ENCODE peak calls at places on chromosomes 3 and 15, in four cellular contexts. One of them, this sample, is unnamed.

GRCh38 chr3:35908366-35909232 is 269.3 kb downstream of the ARPP21 start:
- DNase-seq in H1: peak
- DNase-seq in HepG2: peak
- DNase-seq in K562: peak
- DNase-seq in this sample: peak

GRCh38 chr15:91258436-91258779 is 158.4 kb downstream of the SV2B start:
- DNase-seq in K562: no peak
- DNase-seq in HepG2: no peak
- DNase-seq in H1: no peak
- DNase-seq in this sample: peak

GRCh38 chr15:87681054-87681453 is 575.5 kb downstream of the NTRK3 start:
- DNase-seq in HepG2: no peak
- DNase-seq in H1: no peak
- DNase-seq in K562: no peak
- DNase-seq in this sample: no peak

GRCh38 chr15:90402230-90402629 is 14.2 kb downstream of the IQGAP1 start:
- DNase-seq in HepG2: peak
- DNase-seq in K562: no peak
- DNase-seq in H1: no peak
- DNase-seq in this sample: no peak

GRCh38 chr3:20488101-20488500 is 302.1 kb upstream of the SGO1 start:
- DNase-seq in H1: no peak
- DNase-seq in HepG2: no peak
- DNase-seq in K562: no peak
- DNase-seq in this sample: no peak

GRCh38 chr15:56339594-56339993 is 25.6 kb upstream of the TEX9 start:
- DNase-seq in K562: no peak
- DNase-seq in H1: no peak
- DNase-seq in HepG2: no peak
- DNase-seq in this sample: no peak

GRCh38 chr3:51340311-51340829 is 44.7 kb upstream of the MANF start:
- DNase-seq in H1: peak
- DNase-seq in HepG2: peak
- DNase-seq in K562: no peak
- DNase-seq in this sample: peak

GRCh38 chr3:39810647-39811161 is 1.3 kb downstream of the MYRIP start:
- DNase-seq in K562: no peak
- DNase-seq in HepG2: no peak
- DNase-seq in H1: no peak
- DNase-seq in this sample: no peak

GRCh38 chr15:68316061-68316804 is 38.7 kb downstream of the FEM1B start:
- DNase-seq in HepG2: no peak
- DNase-seq in K562: peak
- DNase-seq in H1: peak
- DNase-seq in this sample: peak

GRCh38 chr15:66285462-66286280 is 7.7 kb upstream of the DIS3L start:
- DNase-seq in HepG2: no peak
- DNase-seq in K562: no peak
- DNase-seq in H1: no peak
- DNase-seq in this sample: no peak

GRCh38 chr3:138365991-138366759 is 17.8 kb downstream of the MRAS start:
- DNase-seq in K562: no peak
- DNase-seq in H1: no peak
- DNase-seq in HepG2: no peak
- DNase-seq in this sample: no peak

GRCh38 chr3:49313902-49314676 is 25.8 kb downstream of the USP4 start:
- DNase-seq in H1: no peak
- DNase-seq in HepG2: no peak
- DNase-seq in K562: no peak
- DNase-seq in this sample: no peak

GRCh38 chr3:169760479-169760878 is 4.4 kb downstream of the TERC start:
- DNase-seq in HepG2: no peak
- DNase-seq in H1: no peak
- DNase-seq in K562: peak
- DNase-seq in this sample: no peak

GRCh38 chr3:194140520-194141414 is 4.8 kb downstream of the HES1 start:
- DNase-seq in HepG2: peak
- DNase-seq in K562: peak
- DNase-seq in H1: peak
- DNase-seq in this sample: peak
- TF ChIP-seq RNF2 in HepG2: no peak
- TF ChIP-seq RNF2 in K562: peak
- TF ChIP-seq RNF2 in H1: no peak
- TF ChIP-seq RNF2 in this sample: no peak

GRCh38 chr3:11954312-11954934 is 49.8 kb upstream of the SYN2 start:
- DNase-seq in K562: no peak
- DNase-seq in HepG2: no peak
- DNase-seq in H1: no peak
- DNase-seq in this sample: no peak
- TF ChIP-seq RNF2 in K562: no peak
- TF ChIP-seq RNF2 in HepG2: no peak
- TF ChIP-seq RNF2 in H1: no peak
- TF ChIP-seq RNF2 in this sample: no peak

DNA sequence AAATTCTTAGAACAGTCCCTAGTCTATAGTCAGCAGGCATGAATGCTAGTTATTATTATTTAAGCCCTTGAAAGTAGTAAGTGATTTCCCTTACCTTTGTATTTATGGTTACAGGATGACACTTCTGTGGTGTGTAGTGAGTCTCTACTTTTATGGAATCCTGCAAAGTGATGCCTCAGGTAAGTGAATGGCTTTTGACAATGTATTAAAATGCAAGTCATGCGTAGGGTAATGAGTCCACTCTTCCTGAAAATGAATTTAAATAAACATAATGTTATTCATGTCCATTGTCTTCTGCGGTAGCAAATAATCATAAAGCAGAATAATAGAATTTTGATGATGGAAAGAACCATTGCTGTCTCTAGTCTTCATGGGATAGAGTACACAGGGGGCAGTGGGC is 50.3 kb downstream of the IL1RAP start:
- DNase-seq in H1: no peak
- DNase-seq in K562: no peak
- DNase-seq in HepG2: no peak
- DNase-seq in this sample: no peak
- TF ChIP-seq RNF2 in H1: no peak
- TF ChIP-seq RNF2 in K562: no peak
- TF ChIP-seq RNF2 in HepG2: no peak
- TF ChIP-seq RNF2 in this sample: no peak

DNA sequence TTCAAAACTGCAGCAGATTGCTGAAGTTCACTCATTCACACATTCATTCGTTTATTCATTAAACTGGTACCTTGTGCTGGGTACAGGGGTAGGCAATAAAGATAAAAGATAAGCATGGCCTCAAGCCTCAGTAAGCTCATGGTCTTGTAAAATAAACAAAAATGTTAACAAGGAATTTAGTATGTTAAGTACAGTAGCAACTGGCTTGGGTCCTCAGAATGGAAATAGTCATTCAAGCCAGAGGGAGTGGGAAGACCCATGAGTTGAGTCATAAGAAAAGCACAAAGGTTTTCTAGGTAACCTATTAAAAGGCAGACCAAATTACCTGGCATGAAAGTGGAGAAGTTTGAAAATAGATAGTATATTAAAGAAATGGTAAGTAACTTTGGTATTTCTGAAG is 163.3 kb downstream of the CDIN1 start:
- DNase-seq in H1: no peak
- DNase-seq in HepG2: no peak
- DNase-seq in K562: no peak
- DNase-seq in this sample: no peak
- TF ChIP-seq RNF2 in H1: no peak
- TF ChIP-seq RNF2 in HepG2: no peak
- TF ChIP-seq RNF2 in K562: no peak
- TF ChIP-seq RNF2 in this sample: no peak

GRCh38 chr3:194176274-194176991 is 40.5 kb downstream of the HES1 start:
- DNase-seq in K562: no peak
- DNase-seq in H1: peak
- DNase-seq in HepG2: no peak
- DNase-seq in this sample: no peak
- TF ChIP-seq RNF2 in K562: no peak
- TF ChIP-seq RNF2 in H1: no peak
- TF ChIP-seq RNF2 in HepG2: no peak
- TF ChIP-seq RNF2 in this sample: no peak

DNA sequence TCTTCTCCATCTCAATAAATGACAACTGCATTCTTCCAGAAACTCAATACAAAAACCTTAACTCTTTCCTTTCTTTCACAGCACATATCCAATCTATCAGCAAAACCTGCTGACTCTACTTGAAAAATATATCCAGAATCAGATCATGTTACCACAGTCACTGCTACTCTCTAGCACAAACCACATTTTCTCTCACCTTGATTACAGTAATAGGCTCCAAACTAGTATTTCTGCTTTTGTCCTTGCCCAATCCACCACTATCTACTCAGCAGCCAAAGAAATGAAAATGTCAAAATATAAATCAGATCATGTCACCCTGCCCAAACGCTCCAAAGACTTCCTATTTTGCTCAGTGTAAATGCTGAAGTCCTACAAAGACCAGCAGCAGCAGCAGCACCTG is 15.2 kb downstream of the TMCC1 start:
- DNase-seq in H1: no peak
- DNase-seq in HepG2: no peak
- DNase-seq in K562: no peak
- DNase-seq in this sample: no peak
- TF ChIP-seq RNF2 in H1: no peak
- TF ChIP-seq RNF2 in HepG2: no peak
- TF ChIP-seq RNF2 in K562: no peak
- TF ChIP-seq RNF2 in this sample: no peak

GRCh38 chr3:196524527-196524926 is 9.4 kb upstream of the SMCO1 start:
- DNase-seq in HepG2: no peak
- DNase-seq in H1: no peak
- DNase-seq in K562: no peak
- DNase-seq in this sample: no peak
- TF ChIP-seq RNF2 in HepG2: no peak
- TF ChIP-seq RNF2 in H1: no peak
- TF ChIP-seq RNF2 in K562: no peak
- TF ChIP-seq RNF2 in this sample: no peak

GRCh38 chr3:163622384-163622783 is 1455.9 kb downstream of the SI start:
- DNase-seq in HepG2: peak
- DNase-seq in K562: peak
- DNase-seq in H1: peak
- DNase-seq in this sample: no peak
- TF ChIP-seq RNF2 in HepG2: no peak
- TF ChIP-seq RNF2 in K562: no peak
- TF ChIP-seq RNF2 in H1: no peak
- TF ChIP-seq RNF2 in this sample: no peak

GRCh38 chr3:42507252-42507651 is 4.8 kb downstream of the VIPR1 start:
- DNase-seq in HepG2: no peak
- DNase-seq in K562: no peak
- DNase-seq in H1: no peak
- DNase-seq in this sample: no peak

GRCh38 chr3:42504334-42505202 is 2.1 kb downstream of the VIPR1 start:
- DNase-seq in H1: peak
- DNase-seq in HepG2: no peak
- DNase-seq in K562: no peak
- DNase-seq in this sample: no peak

GRCh38 chr3:42507751-42508335 is 5.4 kb downstream of the VIPR1 start:
- DNase-seq in K562: no peak
- DNase-seq in H1: no peak
- DNase-seq in HepG2: no peak
- DNase-seq in this sample: no peak

GRCh38 chr3:42505203-42505848 is 2.9 kb downstream of the VIPR1 start:
- DNase-seq in K562: no peak
- DNase-seq in H1: peak
- DNase-seq in HepG2: no peak
- DNase-seq in this sample: no peak

DNA sequence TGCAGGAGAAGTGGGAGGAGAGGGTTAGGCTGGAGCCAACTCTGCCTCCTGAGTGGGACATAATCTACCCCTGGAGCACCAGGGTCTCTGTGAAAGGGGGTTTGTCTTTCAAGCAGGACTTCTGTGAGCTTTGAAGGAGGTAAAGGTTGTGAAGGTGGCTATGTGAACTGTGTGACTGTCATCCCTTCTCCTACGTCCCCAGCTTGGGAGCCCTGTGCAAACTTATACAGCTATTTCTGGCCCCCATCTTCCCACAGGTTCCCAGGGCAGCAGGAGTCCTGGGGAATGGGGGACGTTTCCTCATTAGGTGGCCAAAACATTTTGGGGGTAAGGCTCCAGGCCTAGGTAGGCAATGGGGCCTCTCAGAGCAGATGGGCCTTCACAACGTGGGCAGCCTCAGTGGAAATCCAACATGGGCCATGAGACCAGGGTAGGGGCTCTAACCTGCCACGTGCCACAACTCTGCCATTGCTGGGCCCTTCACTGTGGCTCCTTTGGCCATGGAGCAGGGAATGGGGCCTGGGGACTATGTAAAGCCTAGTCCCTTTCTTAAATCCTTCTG is 3.5 kb downstream of the VIPR1 start:
- DNase-seq in K562: no peak
- DNase-seq in HepG2: no peak
- DNase-seq in H1: peak
- DNase-seq in this sample: no peak
- TF ChIP-seq RNF2 in K562: no peak
- TF ChIP-seq RNF2 in HepG2: no peak
- TF ChIP-seq RNF2 in H1: no peak
- TF ChIP-seq RNF2 in this sample: no peak